ENCODE peak calls at places on chromosome 12, in seven cellular contexts. I is coronary artery; S is fibroblast of pulmonary artery; A is hepatocyte; K is lower leg skin; H is CD8-positive, alpha-beta T cell; F is left ventricle myocardium inferior. W is an unnamed sample.
A peak's percentile ranks its signal among the peaks of the same experiment; 100 is the strongest.

GRCh38 chr12:389138-390096 is at the start of gene KDM5A:
- DNase-seq in F (peak; percentile 90), I (peak; percentile 94), K (peak; percentile 90), H (peak; percentile 83), S (peak; percentile 95), A (peak; percentile 95), W (peak; percentile 87)

GRCh38 chr12:96720363-96720705 is 186.7 kb upstream of the NEDD1 start:
- DNase-seq in A (peak; percentile 20), F (no peak), H (no peak), I (no peak), K (no peak), S (no peak), W (no peak)

GRCh38 chr12:11769723-11770514 is 120.4 kb downstream of the ETV6 start:
- DNase-seq in K (no peak), H (no peak), I (no peak), F (no peak), S (no peak), A (no peak), W (no peak)

GRCh38 chr12:6241495-6241894 is 41.3 kb downstream of the CD9 start:
- DNase-seq in K (no peak), F (peak; percentile 78), A (no peak), H (no peak), S (no peak), I (no peak), W (no peak)

GRCh38 chr12:1837541-1838206 is 17.3 kb downstream of the LRTM2 start:
- DNase-seq in A (peak; percentile 46), H (no peak), I (no peak), S (peak; percentile 13), F (no peak), K (no peak), W (no peak)

GRCh38 chr12:6752181-6752930 is 585 bp downstream of the MLF2 start:
- DNase-seq in F (peak; percentile 55), S (peak; percentile 62), I (no peak), K (peak; percentile 44), H (no peak), A (peak; percentile 77), W (no peak)

GRCh38 chr12:120640840-120641833 is 711 bp downstream of the CABP1 start:
- DNase-seq in H (peak; percentile 26), S (peak; percentile 51), I (no peak), K (no peak), F (peak; percentile 43), A (peak; percentile 81), W (peak; percentile 36)

GRCh38 chr12:118271770-118272417 is 100.8 kb downstream of the TAOK3 start:
- DNase-seq in F (no peak), H (no peak), A (peak; percentile 12), S (no peak), K (peak; percentile 25), I (no peak), W (no peak)

GRCh38 chr12:15037091-15037723 is 64.4 kb downstream of the PDE6H start:
- DNase-seq in I (no peak), A (no peak), F (no peak), S (no peak), K (no peak), H (no peak), W (no peak)

GRCh38 chr12:68162374-68162773 is 2.8 kb upstream of the IFNG start:
- DNase-seq in F (no peak), H (no peak), A (no peak), S (no peak), K (no peak), I (no peak), W (no peak)

GRCh38 chr12:131867891-131868675 is 26.3 kb upstream of the ULK1 start:
- DNase-seq in H (no peak), K (no peak), I (no peak), F (no peak), A (no peak), S (no peak), W (no peak)

GRCh38 chr12:109734219-109735000 is 20.8 kb downstream of the FAM222A start:
- DNase-seq in K (no peak), H (no peak), S (peak; percentile 45), F (peak; percentile 10), A (no peak), I (no peak), W (no peak)

GRCh38 chr12:3458041-3458440 is 33.0 kb upstream of the PRMT8 start:
- DNase-seq in I (no peak), K (no peak), F (no peak), H (no peak), A (no peak), S (no peak), W (no peak)

GRCh38 chr12:62698701-62699101 is 232.1 kb downstream of the MON2 start:
- DNase-seq in H (no peak), S (peak; percentile 82), F (no peak), A (no peak), I (no peak), K (no peak), W (no peak)

GRCh38 chr12:65232490-65233077 is 45.9 kb upstream of the MSRB3 start:
- DNase-seq in H (no peak), A (peak; percentile 8), S (peak; percentile 56), K (no peak), I (no peak), F (no peak), W (no peak)

GRCh38 chr12:102939670-102940222 is 17.7 kb upstream of the ASCL1 start:
- DNase-seq in F (no peak), A (no peak), K (no peak), S (no peak), H (no peak), I (no peak), W (no peak)

GRCh38 chr12:108618079-108618952 is 15.4 kb downstream of the SELPLG start:
- DNase-seq in F (peak; percentile 79), S (peak; percentile 87), I (no peak), A (peak; percentile 94), K (peak; percentile 63), H (peak; percentile 66), W (peak; percentile 76)

GRCh38 chr12:50927356-50927755 is 25.0 kb upstream of the HIGD1C start:
- DNase-seq in S (no peak), F (no peak), A (no peak), H (no peak), K (no peak), I (no peak), W (no peak)

GRCh38 chr12:10747730-10748129 is 24.6 kb upstream of the YBX3 start:
- DNase-seq in F (no peak), S (no peak), I (no peak), A (no peak), K (no peak), H (no peak), W (no peak)

GRCh38 chr12:10749700-10750384 is 26.7 kb upstream of the YBX3 start:
- DNase-seq in K (peak; percentile 88), A (peak; percentile 91), S (peak; percentile 98), F (peak; percentile 40), H (peak; percentile 59), I (peak; percentile 87), W (peak; percentile 42)

GRCh38 chr12:10756194-10756593 is 33.1 kb upstream of the YBX3 start:
- DNase-seq in A (no peak), F (no peak), I (no peak), S (no peak), K (no peak), H (no peak), W (no peak)

GRCh38 chr12:10753066-10753465 is 29.9 kb upstream of the YBX3 start:
- DNase-seq in K (no peak), I (no peak), F (no peak), A (peak; percentile 10), S (peak; percentile 43), H (no peak), W (no peak)

GRCh38 chr12:10750385-10750727 is 27.2 kb upstream of the YBX3 start:
- DNase-seq in F (no peak), A (no peak), H (no peak), S (no peak), K (no peak), I (no peak), W (no peak)
- TF ChIP-seq CTCF in F (peak; percentile 38), A (no peak), H (peak; percentile 44), S (no peak), K (no peak), I (no peak), W (no peak)

GRCh38 chr12:69874606-69875005 is 49.6 kb downstream of the MYRFL start:
- DNase-seq in S (no peak), K (no peak), A (no peak), F (no peak), H (no peak), I (no peak), W (no peak)

GRCh38 chr12:69879007-69879960 is 54.3 kb downstream of the MYRFL start:
- DNase-seq in F (peak; percentile 53), K (peak; percentile 64), I (no peak), A (peak; percentile 88), S (peak; percentile 88), H (peak; percentile 46), W (peak; percentile 62)

GRCh38 chr12:69872804-69873203 is 47.8 kb downstream of the MYRFL start:
- DNase-seq in I (no peak), A (no peak), K (no peak), H (no peak), S (peak; percentile 40), F (no peak), W (no peak)

GRCh38 chr12:69873429-69873828 is 48.4 kb downstream of the MYRFL start:
- DNase-seq in S (peak; percentile 90), H (no peak), F (no peak), I (no peak), K (no peak), A (no peak), W (no peak)

GRCh38 chr12:69875416-69875815 is 50.4 kb downstream of the MYRFL start:
- DNase-seq in H (no peak), I (no peak), K (no peak), F (no peak), S (no peak), A (no peak), W (no peak)
- TF ChIP-seq CTCF in H (no peak), I (no peak), K (no peak), F (no peak), S (no peak), A (no peak), W (no peak)

GRCh38 chr12:53868516-53868986 is 70.1 kb upstream of the HOXC13 start:
- DNase-seq in K (no peak), I (no peak), F (no peak), S (no peak), H (no peak), A (peak; percentile 32), W (no peak)

GRCh38 chr12:53869500-53869899 is 69.1 kb upstream of the HOXC13 start:
- DNase-seq in K (no peak), I (no peak), A (no peak), S (no peak), F (no peak), H (no peak), W (no peak)

GRCh38 chr12:53867216-53868012 is 71.2 kb upstream of the HOXC13 start:
- DNase-seq in S (no peak), H (no peak), K (no peak), A (peak; percentile 15), F (no peak), I (no peak), W (no peak)

GRCh38 chr12:53872367-53872766 is 66.3 kb upstream of the HOXC13 start:
- DNase-seq in H (no peak), A (no peak), K (no peak), S (no peak), F (no peak), I (no peak), W (no peak)

GRCh38 chr12:53870122-53870521 is 68.5 kb upstream of the HOXC13 start:
- DNase-seq in K (no peak), H (no peak), I (no peak), A (no peak), S (no peak), F (no peak), W (no peak)
- TF ChIP-seq CTCF in K (no peak), H (no peak), I (no peak), A (no peak), S (no peak), F (no peak), W (no peak)

GRCh38 chr12:24991209-24992049 is 42.5 kb upstream of the BCAT1 start:
- DNase-seq in A (peak; percentile 72), S (peak; percentile 75), K (no peak), F (no peak), I (no peak), H (no peak), W (no peak)
- TF ChIP-seq CTCF in A (peak; percentile 71), S (peak; percentile 51), K (no peak), F (peak; percentile 73), I (peak; percentile 34), H (peak; percentile 84), W (peak; percentile 75)

W was measured in natural killer cell.